ENCODE peak calls at places on chromosomes 5 and 9, in seven cellular contexts. E is H4; S is AG09319; C is stimulated activated CD8-positive, alpha-beta memory T cell treated with anti-CD3 and anti-CD28 coated beads, Interleukin-4, amount 100 ng/mL, for 4 hours; Q is activated effector memory CD4-positive, alpha-beta T cell treated with Interleukin-2 at 50 U/mL for 16 hours; T is SJSA1; B is neuronal stem cell. L is an unnamed sample.

GRCh38 chr5:127894461-127894860 is 189.1 kb upstream of the SLC12A2 start:
- DNase-seq in E (no peak), S (no peak), C (no peak), Q (no peak), T (no peak), B (no peak), L (no peak)

GRCh38 chr5:3142261-3143027 is 391.0 kb upstream of the IRX2 start:
- DNase-seq in E (peak), S (no peak), C (no peak), Q (no peak), T (no peak), B (no peak), L (no peak)

GRCh38 chr5:56270058-56270457 is 36.9 kb upstream of the ANKRD55 start:
- DNase-seq in E (no peak), S (no peak), C (no peak), Q (no peak), T (no peak), B (no peak), L (no peak)

GRCh38 chr5:69231851-69232250 is 2.8 kb upstream of the CDK7 start:
- DNase-seq in E (no peak), S (no peak), C (no peak), Q (no peak), T (no peak), B (no peak), L (no peak)

GRCh38 chr9:94860678-94861588 is 134.4 kb downstream of the AOPEP start:
- DNase-seq in E (peak), S (peak), C (peak), Q (peak), T (peak), B (no peak), L (peak)

GRCh38 chr9:130782883-130783537 is 52.0 kb upstream of the ABL1 start:
- DNase-seq in E (no peak), S (no peak), C (no peak), Q (no peak), T (no peak), B (no peak), L (no peak)

GRCh38 chr5:134547579-134547978 is 22.1 kb downstream of the JADE2 start:
- DNase-seq in E (peak), S (no peak), C (no peak), Q (no peak), T (no peak), B (no peak), L (no peak)

GRCh38 chr5:140424135-140424534 is 22.5 kb downstream of the ANKHD1 start:
- DNase-seq in E (no peak), S (no peak), C (no peak), Q (no peak), T (no peak), B (no peak), L (no peak)

GRCh38 chr5:132274050-132274869 is 16.8 kb downstream of the PDLIM4 start:
- DNase-seq in E (no peak), S (no peak), C (no peak), Q (no peak), T (no peak), B (no peak), L (peak)

GRCh38 chr5:41841325-41841724 is 28.9 kb downstream of the OXCT1 start:
- DNase-seq in E (no peak), S (no peak), C (no peak), Q (no peak), T (no peak), B (no peak), L (no peak)

GRCh38 chr5:93884254-93884653 is 142.9 kb upstream of the POU5F2 start:
- DNase-seq in E (no peak), S (no peak), C (no peak), Q (no peak), T (no peak), B (no peak), L (no peak)

GRCh38 chr5:64518784-64519183 is 13.0 kb downstream of the RGS7BP start:
- DNase-seq in E (no peak), S (no peak), C (no peak), Q (no peak), T (no peak), B (no peak), L (no peak)

GRCh38 chr9:16236326-16236725 is 634.1 kb downstream of the BNC2 start:
- DNase-seq in E (no peak), S (peak), C (no peak), Q (no peak), T (peak), B (no peak), L (no peak)

GRCh38 chr9:116891438-116891837 is 204.3 kb downstream of the TRIM32 start:
- DNase-seq in E (no peak), S (no peak), C (no peak), Q (no peak), T (no peak), B (no peak), L (no peak)

GRCh38 chr9:6502399-6502798 is 89.4 kb downstream of the UHRF2 start:
- DNase-seq in E (peak), S (no peak), C (no peak), Q (no peak), T (no peak), B (no peak), L (no peak)

GRCh38 chr9:81073821-81074220 is 615.5 kb downstream of the TLE1 start:
- DNase-seq in E (no peak), S (no peak), C (no peak), Q (no peak), T (no peak), B (no peak), L (no peak)

GRCh38 chr9:15135167-15135792 is 171.7 kb downstream of the TTC39B start:
- DNase-seq in E (peak), S (peak), C (no peak), Q (peak), T (peak), B (peak), L (peak)

GRCh38 chr5:13188393-13188792 is 756.1 kb downstream of the DNAH5 start:
- DNase-seq in E (no peak), S (no peak), C (no peak), Q (no peak), T (no peak), B (no peak), L (no peak)

GRCh38 chr5:42621662-42622061 is 135.0 kb upstream of the CCDC152 start:
- DNase-seq in E (no peak), S (no peak), C (no peak), Q (no peak), T (no peak), B (no peak), L (no peak)

L was measured in left colon.